ENCODE peak calls at places on chromosomes 7 and 10, in eight cellular contexts. C, E, B, S, Z, A, M and U are unnamed samples. For H3K4me1, the result is how much of the 10 kb centered on the place peaks cover.

GRCh38 chr10:62116896-62117295 is 151.7 kb downstream of the RTKN2 start:
- DNase-seq in C (no peak), E (no peak), B (no peak), S (no peak), Z (no peak), A (no peak), M (no peak), U (no peak)

GRCh38 chr10:36195364-36195763 is 553.3 kb upstream of the FZD8 start:
- DNase-seq in C (no peak), E (peak), B (no peak), S (no peak), Z (no peak), A (no peak), M (no peak), U (no peak)

GRCh38 chr10:45463244-45464116 is 89.5 kb downstream of the ALOX5 start:
- DNase-seq in C (no peak), E (no peak), B (peak), S (no peak), Z (no peak), A (no peak), M (peak), U (no peak)

GRCh38 chr10:84613336-84614021 is 285.1 kb downstream of the CCSER2 start:
- DNase-seq in C (peak), E (peak), B (peak), S (peak), Z (no peak), A (peak), M (no peak), U (peak)

GRCh38 chr10:111360260-111360925 is 283.6 kb downstream of the ADRA2A start:
- DNase-seq in C (peak), E (peak), B (peak), S (peak), Z (peak), A (peak), M (peak), U (no peak)

GRCh38 chr10:98582363-98582762 is 135.6 kb upstream of the HPS1 start:
- DNase-seq in C (no peak), E (no peak), B (no peak), S (no peak), Z (no peak), A (no peak), M (no peak), U (no peak)

GRCh38 chr7:38656976-38657375 is 25.8 kb upstream of the AMPH start:
- DNase-seq in C (no peak), E (no peak), B (no peak), S (no peak), Z (no peak), A (no peak), M (no peak), U (no peak)

GRCh38 chr10:89466599-89467035 is 52.2 kb downstream of the IFIT5 start:
- DNase-seq in C (peak), E (no peak), B (no peak), S (peak), Z (no peak), A (peak), M (no peak), U (no peak)

GRCh38 chr10:18675069-18675801 is 16.0 kb downstream of the ARL5B start:
- DNase-seq in C (no peak), E (no peak), B (no peak), S (no peak), Z (no peak), A (no peak), M (no peak), U (no peak)

GRCh38 chr7:123769371-123769770 is 20.6 kb upstream of the WASL start:
- DNase-seq in C (peak), E (no peak), B (no peak), S (no peak), Z (no peak), A (no peak), M (peak), U (no peak)

GRCh38 chr10:132145521-132146185 is 41.1 kb upstream of the DPYSL4 start:
- DNase-seq in C (no peak), E (no peak), B (peak), S (no peak), Z (no peak), A (no peak), M (no peak), U (no peak)

GRCh38 chr10:70496341-70497119 is 18.0 kb downstream of the PALD1 start:
- DNase-seq in C (no peak), E (no peak), B (no peak), S (no peak), Z (no peak), A (no peak), M (no peak), U (no peak)

GRCh38 chr10:132942101-132942739 is at the start of gene CFAP46:
- DNase-seq in C (peak), E (peak), B (no peak), S (peak), Z (no peak), A (peak), M (peak), U (no peak)

GRCh38 chr10:13758302-13758701 is 171.5 kb downstream of the PRPF18 start:
- DNase-seq in C (no peak), E (peak), B (no peak), S (peak), Z (no peak), A (peak), M (no peak), U (no peak)

GRCh38 chr10:71427246-71427645 is 30.5 kb downstream of the CDH23 start:
- DNase-seq in C (no peak), E (no peak), B (no peak), S (no peak), Z (no peak), A (no peak), M (no peak), U (no peak)

GRCh38 chr10:78552261-78552811 is 516.4 kb upstream of the ZMIZ1 start:
- DNase-seq in C (peak), E (no peak), B (no peak), S (peak), Z (no peak), A (peak), M (peak), U (peak)

GRCh38 chr7:100247152-100247757 is 27.5 kb downstream of the PVRIG start:
- DNase-seq in C (peak), E (peak), B (no peak), S (peak), Z (no peak), A (peak), M (no peak), U (no peak)

GRCh38 chr10:124665558-124665957 is 78.6 kb downstream of the FAM53B start:
- DNase-seq in C (no peak), E (no peak), B (no peak), S (no peak), Z (no peak), A (no peak), M (no peak), U (no peak)

GRCh38 chr7:15113752-15114151 is 211.2 kb upstream of the DGKB start:
- DNase-seq in C (no peak), E (no peak), B (no peak), S (no peak), Z (no peak), A (no peak), M (no peak), U (no peak)

GRCh38 chr10:31036209-31036608 is 4.5 kb upstream of the ZNF438 start:
- DNase-seq in C (no peak), E (peak), B (no peak), S (no peak), Z (no peak), A (no peak), M (no peak), U (no peak)

GRCh38 chr7:28588606-28589005 is 176.3 kb downstream of the CREB5 start:
- DNase-seq in C (no peak), E (no peak), B (no peak), S (no peak), Z (no peak), A (no peak), M (no peak), U (no peak)

GRCh38 chr7:73622909-73623797 is 1.2 kb downstream of the MLXIPL start:
- DNase-seq in C (peak), E (peak), B (peak), S (peak), Z (peak), A (peak), M (peak), U (peak)

GRCh38 chr10:78830062-78830974 is 238.4 kb upstream of the ZMIZ1 start:
- DNase-seq in C (no peak), E (no peak), B (no peak), S (no peak), Z (no peak), A (no peak), M (no peak), U (no peak)

GRCh38 chr7:155233703-155234492 is 63.8 kb upstream of the INSIG1 start:
- DNase-seq in C (peak), E (no peak), B (peak), S (no peak), Z (no peak), A (no peak), M (no peak), U (no peak)

GRCh38 chr7:116340201-116340847 is 130.0 kb downstream of the TES start:
- DNase-seq in C (no peak), E (no peak), B (no peak), S (no peak), Z (no peak), A (no peak), M (no peak), U (no peak)

GRCh38 chr7:143073556-143073955 is 21.4 kb downstream of the OR6V1 start:
- DNase-seq in C (no peak), E (no peak), B (no peak), S (no peak), Z (no peak), A (no peak), M (no peak), U (no peak)

GRCh38 chr7:139731802-139732470 is 45.9 kb downstream of the HIPK2 start:
- DNase-seq in C (peak), E (no peak), B (peak), S (no peak), Z (peak), A (peak), M (peak), U (peak)

GRCh38 chr7:63899691-63900393 is 98.8 kb upstream of the ZNF722 start:
- DNase-seq in C (peak), E (no peak), B (peak), S (no peak), Z (peak), A (no peak), M (peak), U (peak)

GRCh38 chr10:20890009-20890408 is 7.1 kb downstream of the NEBL start:
- DNase-seq in C (peak), E (no peak), B (no peak), S (peak), Z (no peak), A (no peak), M (no peak), U (no peak)

GRCh38 chr7:6271091-6271658 is 1.2 kb downstream of the CYTH3 start:
- DNase-seq in C (peak), E (peak), B (peak), S (peak), Z (peak), A (peak), M (peak), U (peak)

GRCh38 chr10:109894516-109894915 is 28.8 kb downstream of the XPNPEP1 start:
- DNase-seq in C (peak), E (peak), B (peak), S (no peak), Z (no peak), A (no peak), M (peak), U (no peak)

GRCh38 chr10:43305881-43306280 is 39.0 kb upstream of the RASGEF1A start:
- DNase-seq in C (no peak), E (no peak), B (no peak), S (no peak), Z (no peak), A (no peak), M (no peak), U (no peak)

GRCh38 chr10:119007211-119007574 is 22.3 kb upstream of the NANOS1 start:
- DNase-seq in C (no peak), E (no peak), B (no peak), S (no peak), Z (no peak), A (no peak), M (no peak), U (no peak)

DNA sequence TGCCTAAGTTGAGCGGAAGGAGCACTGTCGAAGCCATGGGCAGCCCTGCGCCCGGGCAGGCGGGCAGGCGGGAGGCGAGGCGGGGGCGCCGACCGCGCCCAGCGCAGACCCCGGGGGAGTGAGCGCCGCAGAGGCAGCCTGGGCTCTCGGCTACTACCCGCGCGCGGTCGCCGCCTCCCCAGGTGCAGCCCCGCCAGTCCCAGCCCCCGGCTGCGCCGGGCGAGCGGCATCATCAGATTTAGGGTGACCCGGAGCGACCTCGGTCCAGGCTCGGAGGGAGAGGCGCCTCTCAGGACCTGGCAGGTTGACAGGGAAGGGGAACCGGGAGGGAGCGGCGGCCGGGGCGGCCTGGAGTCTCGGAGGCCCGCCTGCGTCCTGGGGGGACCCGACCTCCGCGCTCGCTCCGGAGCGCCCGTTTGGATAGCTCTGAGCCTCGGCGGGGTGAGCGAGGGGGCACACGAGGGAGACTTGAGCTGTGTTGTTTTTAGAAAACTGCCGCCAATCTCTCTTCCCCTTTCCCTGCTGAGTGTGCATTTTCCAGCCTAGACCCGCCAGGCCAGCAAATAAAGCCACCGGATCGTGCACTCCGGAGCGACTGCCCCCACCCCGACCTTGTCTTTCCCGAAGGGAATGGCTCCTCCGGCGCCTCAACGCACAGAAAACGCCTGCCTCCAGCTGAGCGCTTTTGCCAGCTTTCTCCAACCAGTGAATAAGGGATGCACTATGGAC is 2.3 kb upstream of the NRP1 start:
- DNase-seq in C (peak), E (peak), B (peak), S (peak), Z (peak), A (peak), M (peak), U (peak)
- TF ChIP-seq CTCF in C (no peak), E (no peak), B (no peak), S (no peak), Z (no peak), A (no peak), M (no peak), U (no peak)

GRCh38 chr10:60237977-60238376 is 151.7 kb downstream of the ANK3 start:
- DNase-seq in C (no peak), E (no peak), B (no peak), S (no peak), Z (no peak), A (no peak), M (no peak), U (no peak)
- H3K4me1 ChIP-seq in C (under half), E (under half), B (under half), S (under half), Z (under half), A (under half), M (under half), U (under half)

GRCh38 chr7:81430150-81430549 is 339.7 kb downstream of the HGF start:
- DNase-seq in C (no peak), E (no peak), B (no peak), S (no peak), Z (no peak), A (no peak), M (no peak), U (no peak)
- TF ChIP-seq CTCF in C (no peak), E (no peak), B (no peak), S (peak), Z (no peak), A (no peak), M (no peak), U (no peak)

GRCh38 chr7:30027915-30028748 is at the start of gene PLEKHA8:
- DNase-seq in C (peak), E (peak), B (peak), S (peak), Z (peak), A (peak), M (peak), U (peak)

GRCh38 chr7:30029696-30030095 is 1.5 kb downstream of the PLEKHA8 start:
- DNase-seq in C (peak), E (no peak), B (no peak), S (no peak), Z (peak), A (peak), M (no peak), U (no peak)

GRCh38 chr7:30027065-30027456 is 559 bp upstream of the FKBP14 start:
- DNase-seq in C (peak), E (no peak), B (no peak), S (no peak), Z (no peak), A (peak), M (no peak), U (no peak)

GRCh38 chr7:30026229-30027064 is at the start of gene FKBP14:
- DNase-seq in C (peak), E (peak), B (peak), S (peak), Z (peak), A (peak), M (peak), U (peak)

GRCh38 chr7:30028749-30029635 is 780 bp downstream of the PLEKHA8 start:
- DNase-seq in C (no peak), E (peak), B (no peak), S (peak), Z (peak), A (peak), M (peak), U (no peak)
- H3K4me1 ChIP-seq in C (under half), E (under half), B (under half), S (under half), Z (under half), A (under half), M (half or more), U (under half)